ENCODE peak calls at places on chromosomes 12 and 14, in ten cellular contexts. One of them, this sample, is unnamed.

GRCh38 chr12:114241973-114242434 is 163.9 kb downstream of the TBX5 start:
- DNase-seq in amygdala: no peak
- DNase-seq in NCI-H524: no peak
- DNase-seq in H7: no peak
- DNase-seq in NCI-H2081: no peak
- DNase-seq in left ventricle myocardium inferior: no peak
- DNase-seq in stimulated activated effector memory CD8-positive, alpha-beta T cell treated with anti-CD3 and anti-CD28 coated beads, Interleukin-12 subunit alpha, Interleukin-12 subunit beta, amount 100 ng/mL, for 72 hours: no peak
- DNase-seq in AG08395: no peak
- DNase-seq in HT-29: peak; percentile 2
- DNase-seq in neuronal stem cell: no peak
- DNase-seq in this sample: no peak

GRCh38 chr12:79454338-79454777 is 236.4 kb downstream of the PAWR start:
- DNase-seq in amygdala: peak; percentile 3
- DNase-seq in NCI-H524: no peak
- DNase-seq in H7: no peak
- DNase-seq in NCI-H2081: no peak
- DNase-seq in left ventricle myocardium inferior: no peak
- DNase-seq in stimulated activated effector memory CD8-positive, alpha-beta T cell treated with anti-CD3 and anti-CD28 coated beads, Interleukin-12 subunit alpha, Interleukin-12 subunit beta, amount 100 ng/mL, for 72 hours: no peak
- DNase-seq in AG08395: no peak
- DNase-seq in HT-29: peak; percentile 14
- DNase-seq in neuronal stem cell: no peak
- DNase-seq in this sample: peak; percentile 48

GRCh38 chr12:95674631-95675030 is 115.9 kb downstream of the NTN4 start:
- DNase-seq in amygdala: no peak
- DNase-seq in NCI-H524: peak; percentile 98
- DNase-seq in H7: no peak
- DNase-seq in NCI-H2081: peak; percentile 97
- DNase-seq in left ventricle myocardium inferior: no peak
- DNase-seq in stimulated activated effector memory CD8-positive, alpha-beta T cell treated with anti-CD3 and anti-CD28 coated beads, Interleukin-12 subunit alpha, Interleukin-12 subunit beta, amount 100 ng/mL, for 72 hours: no peak
- DNase-seq in AG08395: no peak
- DNase-seq in HT-29: peak; percentile 69
- DNase-seq in neuronal stem cell: no peak
- DNase-seq in this sample: no peak

GRCh38 chr12:112759786-112760185 is 31.8 kb upstream of the RPH3A start:
- DNase-seq in amygdala: no peak
- DNase-seq in NCI-H524: no peak
- DNase-seq in H7: no peak
- DNase-seq in NCI-H2081: no peak
- DNase-seq in left ventricle myocardium inferior: no peak
- DNase-seq in stimulated activated effector memory CD8-positive, alpha-beta T cell treated with anti-CD3 and anti-CD28 coated beads, Interleukin-12 subunit alpha, Interleukin-12 subunit beta, amount 100 ng/mL, for 72 hours: no peak
- DNase-seq in AG08395: no peak
- DNase-seq in HT-29: no peak
- DNase-seq in neuronal stem cell: no peak
- DNase-seq in this sample: no peak

GRCh38 chr12:112992541-112993398 is 14.5 kb downstream of the OAS2 start:
- DNase-seq in amygdala: no peak
- DNase-seq in NCI-H524: peak; percentile 71
- DNase-seq in H7: peak; percentile 83
- DNase-seq in NCI-H2081: peak; percentile 33
- DNase-seq in left ventricle myocardium inferior: peak; percentile 20
- DNase-seq in stimulated activated effector memory CD8-positive, alpha-beta T cell treated with anti-CD3 and anti-CD28 coated beads, Interleukin-12 subunit alpha, Interleukin-12 subunit beta, amount 100 ng/mL, for 72 hours: peak; percentile 81
- DNase-seq in AG08395: peak; percentile 88
- DNase-seq in HT-29: peak; percentile 71
- DNase-seq in neuronal stem cell: peak; percentile 38
- DNase-seq in this sample: peak; percentile 36

GRCh38 chr12:43407816-43408645 is 144.0 kb downstream of the ADAMTS20 start:
- DNase-seq in amygdala: no peak
- DNase-seq in NCI-H524: no peak
- DNase-seq in H7: no peak
- DNase-seq in NCI-H2081: no peak
- DNase-seq in left ventricle myocardium inferior: no peak
- DNase-seq in stimulated activated effector memory CD8-positive, alpha-beta T cell treated with anti-CD3 and anti-CD28 coated beads, Interleukin-12 subunit alpha, Interleukin-12 subunit beta, amount 100 ng/mL, for 72 hours: no peak
- DNase-seq in AG08395: no peak
- DNase-seq in HT-29: no peak
- DNase-seq in neuronal stem cell: no peak
- DNase-seq in this sample: peak; percentile 52

GRCh38 chr14:58082011-58082410 is 70.0 kb downstream of the ARMH4 start:
- DNase-seq in amygdala: no peak
- DNase-seq in NCI-H524: no peak
- DNase-seq in H7: no peak
- DNase-seq in NCI-H2081: no peak
- DNase-seq in left ventricle myocardium inferior: no peak
- DNase-seq in stimulated activated effector memory CD8-positive, alpha-beta T cell treated with anti-CD3 and anti-CD28 coated beads, Interleukin-12 subunit alpha, Interleukin-12 subunit beta, amount 100 ng/mL, for 72 hours: no peak
- DNase-seq in AG08395: no peak
- DNase-seq in HT-29: no peak
- DNase-seq in neuronal stem cell: no peak
- DNase-seq in this sample: no peak

GRCh38 chr14:68510201-68510600 is 282.7 kb downstream of the ZFP36L1 start:
- DNase-seq in amygdala: no peak
- DNase-seq in NCI-H524: no peak
- DNase-seq in H7: no peak
- DNase-seq in NCI-H2081: no peak
- DNase-seq in left ventricle myocardium inferior: peak; percentile 58
- DNase-seq in stimulated activated effector memory CD8-positive, alpha-beta T cell treated with anti-CD3 and anti-CD28 coated beads, Interleukin-12 subunit alpha, Interleukin-12 subunit beta, amount 100 ng/mL, for 72 hours: no peak
- DNase-seq in AG08395: peak; percentile 86
- DNase-seq in HT-29: no peak
- DNase-seq in neuronal stem cell: no peak
- DNase-seq in this sample: peak; percentile 93

GRCh38 chr14:102803139-102803538 is 25.9 kb downstream of the TRAF3 start:
- DNase-seq in amygdala: no peak
- DNase-seq in NCI-H524: peak; percentile 71
- DNase-seq in H7: peak; percentile 5
- DNase-seq in NCI-H2081: no peak
- DNase-seq in left ventricle myocardium inferior: no peak
- DNase-seq in stimulated activated effector memory CD8-positive, alpha-beta T cell treated with anti-CD3 and anti-CD28 coated beads, Interleukin-12 subunit alpha, Interleukin-12 subunit beta, amount 100 ng/mL, for 72 hours: no peak
- DNase-seq in AG08395: no peak
- DNase-seq in HT-29: no peak
- DNase-seq in neuronal stem cell: no peak
- DNase-seq in this sample: peak; percentile 56

GRCh38 chr12:57771271-57771872 is 533 bp downstream of the METTL1 start:
- DNase-seq in amygdala: no peak
- DNase-seq in NCI-H524: peak; percentile 86
- DNase-seq in H7: peak; percentile 96
- DNase-seq in NCI-H2081: peak; percentile 89
- DNase-seq in left ventricle myocardium inferior: peak; percentile 86
- DNase-seq in stimulated activated effector memory CD8-positive, alpha-beta T cell treated with anti-CD3 and anti-CD28 coated beads, Interleukin-12 subunit alpha, Interleukin-12 subunit beta, amount 100 ng/mL, for 72 hours: no peak
- DNase-seq in AG08395: peak; percentile 94
- DNase-seq in HT-29: peak; percentile 94
- DNase-seq in neuronal stem cell: peak; percentile 88
- DNase-seq in this sample: peak; percentile 96